ENCODE peak calls at places on chromosomes 3 and 15, in nine cellular contexts. U is GM23338, S is hepatocyte, J is PC-3, G is neural progenitor cell, F is HCT116, D is GM23248, V is SK-N-SH, L is MM.1S. X is an unnamed sample.

GRCh38 chr15:77804210-77804609 is 171.5 kb upstream of the LINGO1 start:
- DNase-seq in L (no peak), S (no peak), D (peak; percentile 11), J (no peak), F (no peak), V (no peak), G (no peak), U (peak; percentile 41), X (no peak)

GRCh38 chr15:71043373-71043772 is 71.9 kb upstream of the THSD4 start:
- DNase-seq in G (no peak), J (peak; percentile 75), D (peak; percentile 76), L (no peak), F (no peak), S (no peak), U (no peak), V (no peak), X (no peak)

GRCh38 chr3:103685940-103686339 is 1251.1 kb downstream of the ZPLD1 start:
- DNase-seq in U (no peak), G (no peak), D (no peak), S (no peak), L (no peak), V (no peak), J (no peak), F (no peak), X (no peak)

GRCh38 chr15:45183511-45183910 is 4.3 kb downstream of the SHF start:
- DNase-seq in D (no peak), S (no peak), L (no peak), V (peak; percentile 2), G (no peak), F (no peak), U (no peak), J (no peak), X (no peak)

GRCh38 chr3:115905871-115906270 is 282.6 kb downstream of the GAP43 start:
- DNase-seq in D (no peak), J (no peak), G (no peak), U (no peak), S (no peak), F (no peak), L (no peak), V (no peak), X (no peak)

GRCh38 chr3:67416703-67417102 is 237.7 kb downstream of the SUCLG2 start:
- DNase-seq in L (no peak), U (no peak), F (no peak), G (no peak), J (no peak), V (no peak), S (no peak), D (peak; percentile 28), X (no peak)

GRCh38 chr15:26891448-26891881 is 24.6 kb downstream of the GABRA5 start:
- DNase-seq in L (peak; percentile 76), D (peak; percentile 77), V (peak; percentile 83), G (peak; percentile 91), J (peak; percentile 88), S (peak; percentile 88), U (peak; percentile 93), F (no peak), X (peak; percentile 32)

GRCh38 chr3:183449791-183450190 is 21.4 kb upstream of the MCF2L2 start:
- DNase-seq in S (no peak), F (no peak), V (no peak), G (no peak), L (no peak), U (no peak), J (no peak), D (no peak), X (no peak)

GRCh38 chr3:12442654-12443501 is 41.4 kb upstream of the TSEN2 start:
- DNase-seq in D (no peak), S (no peak), G (no peak), U (no peak), V (no peak), L (no peak), J (peak; percentile 73), F (no peak), X (no peak)

GRCh38 chr15:75053748-75054125 is 30.3 kb downstream of the PPCDC start:
- DNase-seq in G (no peak), F (no peak), L (no peak), S (no peak), U (no peak), V (no peak), J (no peak), D (no peak), X (no peak)

GRCh38 chr3:8816106-8816505 is 46.7 kb upstream of the OXTR start:
- DNase-seq in L (no peak), U (no peak), J (no peak), D (no peak), F (no peak), V (no peak), G (no peak), S (no peak), X (no peak)

GRCh38 chr3:18082551-18083272 is 340.3 kb upstream of the TBC1D5 start:
- DNase-seq in D (no peak), S (no peak), L (no peak), G (no peak), F (no peak), J (no peak), U (no peak), V (peak; percentile 30), X (no peak)

GRCh38 chr3:134625462-134625861 is 25.4 kb downstream of the KY start:
- DNase-seq in F (no peak), V (no peak), G (no peak), L (no peak), S (no peak), U (no peak), D (no peak), J (no peak), X (no peak)

GRCh38 chr3:79111375-79112052 is 656.3 kb downstream of the ROBO1 start:
- DNase-seq in J (no peak), U (no peak), D (peak; percentile 17), L (no peak), S (no peak), G (no peak), F (no peak), V (no peak), X (no peak)

GRCh38 chr3:5278666-5279065 is 91.2 kb downstream of the EDEM1 start:
- DNase-seq in J (peak; percentile 64), S (no peak), L (no peak), G (no peak), V (no peak), D (no peak), U (no peak), F (no peak), X (no peak)

GRCh38 chr3:144463916-144464315 is 492.3 kb downstream of the DIPK2A start:
- DNase-seq in V (no peak), J (no peak), L (no peak), G (no peak), F (no peak), U (no peak), S (no peak), D (no peak), X (no peak)

GRCh38 chr15:93861413-93861812 is 369.9 kb upstream of the MCTP2 start:
- DNase-seq in J (no peak), D (peak; percentile 51), F (no peak), S (no peak), L (peak; percentile 50), G (no peak), V (peak; percentile 54), U (no peak), X (no peak)

GRCh38 chr3:126483321-126483761 is 7.7 kb upstream of the ZXDC start:
- DNase-seq in V (no peak), G (no peak), S (no peak), D (no peak), U (no peak), F (no peak), J (no peak), L (no peak), X (no peak)

GRCh38 chr15:77870195-77871065 is 207.1 kb downstream of the TBC1D2B start:
- DNase-seq in L (peak; percentile 61), G (peak; percentile 77), V (peak; percentile 81), D (peak; percentile 71), J (peak; percentile 73), S (peak; percentile 84), F (peak; percentile 59), U (peak; percentile 90), X (peak; percentile 46)

GRCh38 chr15:77027111-77027696 is 32.3 kb downstream of the PSTPIP1 start:
- DNase-seq in U (no peak), D (no peak), L (no peak), S (no peak), G (no peak), J (no peak), F (no peak), V (peak; percentile 23), X (no peak)

GRCh38 chr3:37905987-37906674 is 44.5 kb downstream of the CTDSPL start:
- DNase-seq in F (no peak), G (no peak), D (peak; percentile 83), U (no peak), L (no peak), J (no peak), V (no peak), S (peak; percentile 32), X (peak; percentile 49)

GRCh38 chr3:178325330-178325729 is 210.9 kb upstream of the KCNMB2 start:
- DNase-seq in F (no peak), U (peak; percentile 39), G (peak; percentile 6), S (peak; percentile 15), D (peak; percentile 59), L (peak; percentile 28), V (peak; percentile 22), J (peak; percentile 61), X (no peak)

GRCh38 chr3:30924763-30925162 is 30.3 kb upstream of the GADL1 start:
- DNase-seq in F (no peak), L (no peak), U (no peak), D (peak; percentile 43), S (no peak), J (peak; percentile 31), V (no peak), G (no peak), X (no peak)

GRCh38 chr15:72967397-72967796 is 84.9 kb upstream of the NEO1 start:
- DNase-seq in U (no peak), J (no peak), S (no peak), F (no peak), G (no peak), L (no peak), D (no peak), V (no peak), X (no peak)
- H3K27ac ChIP-seq in U (no peak overlapping the region), J (no peak overlapping the region), S (peak overlapping the region; percentile 10), F (no peak overlapping the region), G (no peak overlapping the region), L (no peak overlapping the region), D (no peak overlapping the region), V (no peak overlapping the region), X (no peak overlapping the region)

GRCh38 chr3:71398157-71398836 is 185.2 kb downstream of the FOXP1 start:
- DNase-seq in J (no peak), S (no peak), F (no peak), U (no peak), V (peak; percentile 67), D (no peak), L (no peak), G (no peak), X (no peak)
- H3K79me2 ChIP-seq in J (no peaks in the 10 kb centered on the region), S (peaks cover 33% of the 10 kb centered on the region), F (no peaks in the 10 kb centered on the region), U (no peaks in the 10 kb centered on the region), V (peaks cover 87% of the 10 kb centered on the region), D (peaks cover 52% of the 10 kb centered on the region), L (no peaks in the 10 kb centered on the region), G (no peaks in the 10 kb centered on the region), X (peaks cover 34% of the 10 kb centered on the region)

GRCh38 chr3:197019535-197019934 is 10.1 kb downstream of the MELTF start:
- DNase-seq in V (no peak), S (no peak), D (no peak), U (no peak), F (no peak), J (no peak), L (no peak), G (no peak), X (no peak)
- TF ChIP-seq EZH2phosphoT487 in V (no peak), S (no peak), D (no peak), U (no peak), F (no peak), J (no peak), L (no peak), G (no peak), X (no peak)

GRCh38 chr15:22845289-22845900 is 6.9 kb downstream of the NIPA2 start:
- DNase-seq in U (peak; percentile 73), L (no peak), F (no peak), D (peak; percentile 40), J (no peak), S (peak; percentile 18), G (peak; percentile 44), V (no peak), X (no peak)
- H3K27ac ChIP-seq in U (peak overlapping the region; percentile 57), L (no peak overlapping the region), F (no peak overlapping the region), D (no peak overlapping the region), J (no peak overlapping the region), S (peak overlapping the region; percentile 72), G (no peak overlapping the region), V (no peak overlapping the region), X (no peak overlapping the region)

X was measured in OCI-LY7.